ENCODE peak calls at places on chromosomes 7 and 10, in four cellular contexts. S, F, E and A are unnamed samples.

GRCh38 chr7:157434701-157435100 is 97.9 kb downstream of the DNAJB6 start:
- DNase-seq in S (no peak), F (no peak), E (no peak), A (no peak)

GRCh38 chr10:70528726-70529362 is 50.3 kb downstream of the PALD1 start:
- DNase-seq in S (no peak), F (peak), E (peak), A (peak)

GRCh38 chr7:46908770-46909169 is 673.1 kb downstream of the TNS3 start:
- DNase-seq in S (no peak), F (no peak), E (no peak), A (no peak)

GRCh38 chr7:105352018-105352612 is 36.6 kb downstream of the SRPK2 start:
- DNase-seq in S (peak), F (no peak), E (no peak), A (no peak)

GRCh38 chr7:90749774-90750173 is 153.7 kb downstream of the CDK14 start:
- DNase-seq in S (no peak), F (no peak), E (peak), A (peak)

GRCh38 chr7:1898628-1899185 is 228.6 kb downstream of the ELFN1 start:
- DNase-seq in S (no peak), F (no peak), E (no peak), A (no peak)

GRCh38 chr10:31071232-31071999 is 39.8 kb upstream of the ZNF438 start:
- DNase-seq in S (no peak), F (no peak), E (no peak), A (no peak)

GRCh38 chr7:31744294-31744874 is 57.4 kb downstream of the PPP1R17 start:
- DNase-seq in S (peak), F (peak), E (peak), A (peak)

GRCh38 chr10:118310822-118311221 is 31.3 kb downstream of the FAM204A start:
- DNase-seq in S (no peak), F (no peak), E (no peak), A (no peak)

GRCh38 chr7:36474283-36475010 is 84.8 kb downstream of the ANLN start:
- DNase-seq in S (no peak), F (peak), E (no peak), A (no peak)

GRCh38 chr7:38312776-38313175 is 39.3 kb upstream of the TARP start:
- DNase-seq in S (no peak), F (no peak), E (no peak), A (no peak)

GRCh38 chr7:38881947-38882684 is 26.9 kb downstream of the VPS41 start:
- DNase-seq in S (no peak), F (no peak), E (no peak), A (no peak)

GRCh38 chr7:70788276-70788675 is 343.7 kb upstream of the GALNT17 start:
- DNase-seq in S (no peak), F (no peak), E (no peak), A (no peak)

GRCh38 chr10:73800560-73801252 is 10.7 kb downstream of the NDST2 start:
- DNase-seq in S (no peak), F (no peak), E (no peak), A (no peak)

GRCh38 chr7:105487559-105488218 is 34.4 kb downstream of the PUS7 start:
- DNase-seq in S (no peak), F (peak), E (peak), A (peak)

GRCh38 chr10:78865931-78866717 is 202.6 kb upstream of the ZMIZ1 start:
- DNase-seq in S (no peak), F (no peak), E (no peak), A (no peak)

GRCh38 chr7:90236890-90237289 is 8.1 kb upstream of the CFAP69 start:
- DNase-seq in S (no peak), F (no peak), E (no peak), A (no peak)

GRCh38 chr10:3992374-3993178 is 207.6 kb upstream of the KLF6 start:
- DNase-seq in S (no peak), F (no peak), E (no peak), A (no peak)

GRCh38 chr10:109924100-109924499 is 789 bp upstream of the XPNPEP1 start:
- DNase-seq in S (no peak), F (no peak), E (no peak), A (no peak)

GRCh38 chr10:109926141-109926745 is 2.9 kb upstream of the XPNPEP1 start:
- DNase-seq in S (no peak), F (no peak), E (no peak), A (no peak)

GRCh38 chr10:109922353-109922975 is 847 bp downstream of the XPNPEP1 start:
- DNase-seq in S (no peak), F (no peak), E (no peak), A (no peak)

GRCh38 chr10:109924947-109925620 is 1.8 kb upstream of the XPNPEP1 start:
- DNase-seq in S (no peak), F (no peak), E (no peak), A (no peak)

GRCh38 chr10:109922976-109923921 is at the start of gene XPNPEP1:
- DNase-seq in S (no peak), F (peak), E (peak), A (peak)
- TF ChIP-seq RFX5 in S (no peak), F (no peak), E (no peak), A (no peak)

DNA sequence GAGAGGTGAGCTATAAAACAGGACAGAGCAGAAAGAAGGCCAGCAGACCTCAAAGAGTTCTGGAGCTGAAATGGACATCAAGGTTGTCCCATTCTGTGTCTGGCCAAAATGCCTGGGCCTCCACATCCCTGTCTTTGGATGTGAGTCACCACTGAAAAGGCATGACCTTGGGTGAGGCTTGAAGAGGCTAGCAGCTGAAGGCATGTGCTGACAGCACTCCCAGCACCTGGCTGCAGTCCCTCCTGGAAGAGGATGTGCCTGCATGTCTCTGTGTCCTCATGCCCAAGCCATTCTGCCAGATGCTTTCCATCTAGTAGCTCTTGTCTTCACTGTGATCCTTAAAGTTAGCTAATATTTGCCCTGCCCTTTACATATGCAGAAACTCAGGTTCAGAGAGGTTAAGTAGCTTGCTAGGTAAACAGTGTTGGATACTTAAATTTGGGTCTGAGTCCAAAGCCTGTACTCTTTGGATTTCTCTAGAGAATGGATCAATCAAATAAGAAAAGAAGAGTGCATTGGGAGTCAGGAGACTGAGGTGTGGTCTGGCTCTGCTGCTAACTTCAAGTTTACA is 35.8 kb downstream of the HECW1 start:
- DNase-seq in S (no peak), F (no peak), E (no peak), A (no peak)
- TF ChIP-seq CHD4 in S (no peak), F (no peak), E (no peak), A (no peak)

GRCh38 chr7:66304536-66304935 is 99.4 kb downstream of the TPST1 start:
- DNase-seq in S (no peak), F (no peak), E (no peak), A (no peak)
- TF ChIP-seq RFX5 in S (no peak), F (no peak), E (no peak), A (no peak)

GRCh38 chr10:50919010-50919409 is 33.6 kb upstream of the A1CF start:
- DNase-seq in S (no peak), F (no peak), E (no peak), A (no peak)

GRCh38 chr10:50918529-50918928 is 33.1 kb upstream of the A1CF start:
- DNase-seq in S (no peak), F (no peak), E (no peak), A (no peak)

DNA sequence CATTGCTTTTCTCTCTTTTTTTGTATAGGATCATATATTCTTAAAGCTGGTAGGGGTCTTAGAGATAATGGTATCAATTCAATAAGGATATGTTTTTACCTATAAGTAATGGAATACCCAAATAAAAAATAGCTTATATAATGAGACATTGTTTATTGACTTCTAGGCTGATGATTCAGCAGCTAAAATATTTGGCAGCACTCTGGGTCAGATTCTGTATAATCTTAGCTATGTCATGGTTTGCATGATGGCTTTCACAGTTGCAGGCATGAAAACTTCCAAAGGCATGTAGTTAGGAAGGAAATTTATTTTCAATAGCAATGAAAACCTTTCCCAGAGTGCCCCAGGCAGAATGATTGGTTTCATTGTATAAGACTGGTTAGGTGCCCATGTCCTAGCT is 32.1 kb upstream of the A1CF start:
- DNase-seq in S (no peak), F (no peak), E (no peak), A (no peak)
- TF ChIP-seq CHD4 in S (no peak), F (no peak), E (no peak), A (no peak)